ENCODE peak calls at places on chromosomes 6 and 20, in seven cellular contexts. A, G, H, M, K, E and T are unnamed samples.

GRCh38 chr6:41644297-41644879 is 6.1 kb downstream of the MDFI start:
- DNase-seq in E (no peak), M (no peak), K (no peak), G (peak), A (no peak), H (no peak), T (no peak)

GRCh38 chr6:39370021-39370420 is 47.5 kb upstream of the KCNK16 start:
- DNase-seq in M (peak), E (no peak), A (no peak), K (no peak), G (no peak), H (no peak), T (no peak)

GRCh38 chr6:109511832-109512231 is 28.8 kb upstream of the ZBTB24 start:
- DNase-seq in H (no peak), M (peak), K (no peak), G (no peak), E (no peak), A (no peak), T (no peak)

GRCh38 chr6:16681260-16681873 is 79.9 kb downstream of the ATXN1 start:
- DNase-seq in A (peak), E (no peak), K (peak), M (peak), G (peak), H (no peak), T (no peak)

GRCh38 chr20:43066061-43066575 is 123.6 kb downstream of the PTPRT start:
- DNase-seq in E (no peak), M (no peak), H (no peak), G (no peak), A (no peak), K (no peak), T (no peak)

GRCh38 chr20:8330785-8331699 is 199.0 kb downstream of the PLCB1 start:
- DNase-seq in K (no peak), E (no peak), M (no peak), H (no peak), G (no peak), A (no peak), T (no peak)

GRCh38 chr6:127869772-127870404 is 31.0 kb downstream of the THEMIS start:
- DNase-seq in M (no peak), H (no peak), G (no peak), E (no peak), A (no peak), K (no peak), T (no peak)

GRCh38 chr6:28618889-28619555 is 93.3 kb downstream of the GPX5 start:
- DNase-seq in M (no peak), G (no peak), E (no peak), A (no peak), K (no peak), H (no peak), T (no peak)

GRCh38 chr6:254011-254410 is 38.3 kb upstream of the DUSP22 start:
- DNase-seq in E (no peak), M (no peak), K (peak), H (no peak), A (no peak), G (peak), T (no peak)

GRCh38 chr6:136549359-136550044 is 720 bp downstream of the MAP7 start:
- DNase-seq in E (no peak), M (no peak), K (no peak), G (peak), H (no peak), A (no peak), T (no peak)

GRCh38 chr6:105489213-105489525 is 86.3 kb upstream of the PREP start:
- DNase-seq in K (no peak), G (no peak), M (peak), A (no peak), H (no peak), E (no peak), T (no peak)

GRCh38 chr20:58693226-58694006 is 816 bp downstream of the NPEPL1 start:
- DNase-seq in E (peak), K (no peak), G (no peak), A (peak), H (no peak), M (no peak), T (no peak)

GRCh38 chr20:62186887-62187866 is 4.3 kb downstream of the MTG2 start:
- DNase-seq in H (no peak), E (no peak), M (peak), G (peak), K (no peak), A (no peak), T (no peak)

GRCh38 chr20:40757087-40757486 is 68.1 kb upstream of the MAFB start:
- DNase-seq in E (no peak), A (no peak), M (peak), H (peak), G (peak), K (no peak), T (no peak)

GRCh38 chr6:927157-927556 is 234.2 kb upstream of the EXOC2 start:
- DNase-seq in E (no peak), M (no peak), H (no peak), K (no peak), G (no peak), A (no peak), T (no peak)

GRCh38 chr6:19860235-19860877 is 23.2 kb downstream of the ID4 start:
- DNase-seq in M (no peak), E (no peak), A (no peak), K (no peak), H (no peak), G (peak), T (no peak)

GRCh38 chr6:26352315-26352714 is 12.7 kb upstream of the BTN3A2 start:
- DNase-seq in M (no peak), E (no peak), H (no peak), G (no peak), A (no peak), K (no peak), T (no peak)

GRCh38 chr20:48294942-48295341 is 509.7 kb upstream of the SULF2 start:
- DNase-seq in H (no peak), G (no peak), K (no peak), E (no peak), A (no peak), M (no peak), T (no peak)

GRCh38 chr20:63214514-63214913 is 1.4 kb downstream of the YTHDF1 start:
- DNase-seq in M (no peak), A (no peak), E (no peak), G (no peak), K (no peak), H (no peak), T (no peak)

GRCh38 chr20:63215101-63216040 is 560 bp downstream of the YTHDF1 start:
- DNase-seq in H (peak), M (peak), E (no peak), G (peak), A (no peak), K (no peak), T (peak)

GRCh38 chr20:63216849-63217471 is 1.0 kb upstream of the YTHDF1 start:
- DNase-seq in M (no peak), G (no peak), E (no peak), K (no peak), H (no peak), A (no peak), T (no peak)

GRCh38 chr20:63217706-63218105 is 1.8 kb upstream of the YTHDF1 start:
- DNase-seq in G (peak), M (no peak), K (no peak), E (no peak), A (no peak), H (no peak), T (no peak)

DNA sequence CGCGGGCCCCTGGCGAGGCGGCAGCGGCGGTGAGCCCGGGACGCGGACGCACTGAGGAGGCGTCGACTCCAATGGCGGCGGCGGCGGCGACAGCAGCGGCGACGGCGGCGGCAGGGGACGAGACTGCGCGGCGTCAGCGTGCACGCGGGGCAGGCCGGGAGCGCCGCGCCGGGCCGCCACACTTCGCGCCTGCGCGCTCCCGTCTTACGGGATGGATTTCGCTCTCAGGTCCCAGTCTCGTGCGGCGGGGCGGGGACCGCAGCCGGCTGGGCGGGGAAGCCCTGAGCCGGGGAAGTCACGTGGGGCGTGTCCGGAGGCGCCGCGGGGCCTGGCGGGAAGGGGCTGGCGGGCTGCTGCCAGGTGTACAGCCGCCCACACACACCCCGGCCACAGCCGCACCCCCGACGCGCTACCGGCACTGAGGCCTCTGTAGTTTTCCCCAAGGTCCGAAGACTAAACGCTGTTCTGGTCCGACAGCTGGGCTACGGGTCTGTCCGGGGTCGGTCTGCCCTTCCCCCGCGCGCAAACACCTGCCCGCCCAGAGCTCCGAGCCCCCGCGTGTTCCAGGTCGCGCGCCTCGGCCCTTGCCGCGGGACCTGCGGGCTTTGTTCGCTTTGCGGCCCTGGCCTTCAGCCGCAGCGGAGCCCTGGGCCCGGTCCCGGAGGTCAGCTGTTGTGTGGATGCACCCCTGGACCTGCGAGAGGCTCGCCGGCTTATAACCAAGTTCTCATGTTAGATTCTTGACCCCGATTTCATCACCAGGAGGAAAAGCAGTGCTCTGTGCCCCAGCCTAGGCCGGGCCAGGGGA is at the start of gene YTHDF1:
- DNase-seq in M (peak), E (peak), K (peak), H (peak), A (peak), G (peak), T (peak)
- TF ChIP-seq CTCF in M (no peak), E (no peak), K (no peak), H (no peak), A (no peak), G (no peak), T (no peak)

GRCh38 chr20:6828794-6829423 is 61.4 kb downstream of the BMP2 start:
- DNase-seq in E (peak), M (peak), G (peak), H (peak), K (peak), A (peak), T (peak)
- TF ChIP-seq CTCF in E (peak), M (peak), G (peak), H (peak), K (peak), A (peak), T (peak)

DNA sequence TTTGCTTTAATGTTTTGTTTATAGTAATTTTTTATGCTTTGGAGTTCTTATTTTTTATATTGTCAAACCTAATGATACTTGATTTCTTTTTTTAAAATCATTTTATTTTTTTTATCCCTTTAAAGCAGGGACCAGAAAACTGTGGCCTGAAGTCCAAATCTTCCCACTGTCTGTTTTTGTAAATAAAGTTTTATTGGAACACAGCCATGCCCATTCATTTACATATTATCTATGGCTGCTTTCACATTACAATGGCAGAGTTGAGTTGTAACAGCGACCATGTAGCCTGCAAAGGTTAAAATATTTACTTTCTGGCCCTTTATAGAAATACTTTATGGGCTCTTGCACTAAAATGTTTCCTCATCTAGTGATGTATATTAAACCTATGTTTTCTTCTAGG is 42.3 kb downstream of the PPP1R16B start:
- DNase-seq in H (no peak), A (no peak), M (no peak), E (no peak), G (no peak), K (no peak), T (no peak)
- TF ChIP-seq CTCF in H (no peak), A (no peak), M (no peak), E (no peak), G (no peak), K (no peak), T (no peak)

GRCh38 chr6:57267586-57268293 is 45.6 kb upstream of the RAB23 start:
- DNase-seq in K (no peak), A (no peak), G (peak), E (no peak), M (peak), H (peak), T (no peak)
- TF ChIP-seq CTCF in K (peak), A (peak), G (peak), E (no peak), M (peak), H (no peak), T (peak)

GRCh38 chr20:18717062-18717461 is 96.5 kb upstream of the SCP2D1 start:
- DNase-seq in E (no peak), H (no peak), A (no peak), M (no peak), K (no peak), G (no peak), T (no peak)

GRCh38 chr20:18712116-18712515 is 101.5 kb upstream of the SCP2D1 start:
- DNase-seq in K (no peak), G (no peak), H (no peak), A (no peak), E (no peak), M (peak), T (no peak)

GRCh38 chr20:18718129-18718528 is 95.5 kb upstream of the SCP2D1 start:
- DNase-seq in G (no peak), K (no peak), M (no peak), A (no peak), H (no peak), E (no peak), T (no peak)

GRCh38 chr20:18715564-18715963 is 98.0 kb upstream of the SCP2D1 start:
- DNase-seq in E (no peak), H (no peak), G (no peak), K (no peak), A (no peak), M (no peak), T (no peak)

GRCh38 chr20:18712877-18713276 is 100.7 kb upstream of the SCP2D1 start:
- DNase-seq in M (no peak), K (no peak), A (no peak), H (no peak), G (no peak), E (no peak), T (no peak)
- TF ChIP-seq CTCF in M (no peak), K (no peak), A (no peak), H (no peak), G (peak), E (no peak), T (no peak)

GRCh38 chr6:53648571-53648970 is 17.0 kb downstream of the KLHL31 start:
- DNase-seq in H (no peak), K (no peak), G (no peak), A (no peak), E (no peak), M (no peak), T (no peak)

GRCh38 chr6:53651149-53651763 is 14.3 kb downstream of the KLHL31 start:
- DNase-seq in A (no peak), H (peak), K (peak), M (peak), E (no peak), G (peak), T (peak)

GRCh38 chr6:53647437-53648094 is 18.0 kb downstream of the KLHL31 start:
- DNase-seq in H (peak), K (no peak), A (no peak), M (peak), E (no peak), G (peak), T (peak)

GRCh38 chr6:53654745-53655240 is 10.8 kb downstream of the KLHL31 start:
- DNase-seq in M (no peak), G (no peak), A (no peak), H (no peak), K (no peak), E (no peak), T (no peak)

DNA sequence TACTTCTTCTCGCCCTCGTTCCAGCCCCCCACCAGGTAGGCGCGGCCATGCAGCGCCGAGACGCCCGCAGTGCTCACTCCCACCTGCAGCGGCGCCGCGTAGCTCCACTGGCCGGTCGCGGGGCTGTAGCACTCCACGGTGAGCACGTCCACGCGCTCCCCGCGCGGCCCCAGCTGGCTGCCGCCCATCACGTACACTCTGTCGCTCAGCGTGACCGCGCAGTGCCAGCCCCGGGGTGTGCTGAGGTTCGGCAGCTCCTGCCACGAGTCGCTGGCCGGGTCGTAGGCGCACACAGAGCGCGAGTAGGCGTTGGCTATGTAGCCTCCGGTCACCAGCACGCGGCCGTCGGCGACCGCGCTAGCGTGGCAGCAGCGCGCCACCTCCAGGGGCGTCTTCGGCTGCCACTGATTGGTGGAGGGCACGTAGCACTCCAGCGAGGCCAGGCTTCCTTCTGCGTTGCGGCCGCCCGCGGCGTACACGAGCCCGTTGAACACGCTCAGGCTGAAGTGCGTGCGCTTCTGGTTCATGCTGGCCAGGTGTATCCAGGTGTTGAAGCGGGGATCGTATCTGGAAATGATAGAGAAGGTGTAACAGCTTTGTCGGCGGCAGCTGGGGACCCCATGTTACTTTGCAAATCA is 13.7 kb downstream of the KLHL31 start:
- DNase-seq in G (peak), E (no peak), A (peak), H (peak), M (peak), K (peak), T (peak)
- TF ChIP-seq CTCF in G (peak), E (no peak), A (peak), H (no peak), M (peak), K (peak), T (peak)

GRCh38 chr20:21027569-21027968 is 78.6 kb downstream of the LINC00237 start:
- DNase-seq in E (no peak), G (peak), M (peak), H (no peak), K (no peak), A (no peak), T (no peak)
- TF ChIP-seq CTCF in E (no peak), G (no peak), M (no peak), H (no peak), K (no peak), A (no peak), T (no peak)

GRCh38 chr6:84514089-84514971 is 250.1 kb downstream of the TBX18 start:
- DNase-seq in E (no peak), G (no peak), H (no peak), K (no peak), A (no peak), M (no peak), T (no peak)
- TF ChIP-seq CTCF in E (no peak), G (no peak), H (no peak), K (no peak), A (no peak), M (no peak), T (no peak)

GRCh38 chr6:89352329-89353117 is at the start of gene UBE2J1:
- DNase-seq in K (peak), E (peak), A (peak), M (peak), H (peak), G (peak), T (peak)
- TF ChIP-seq CTCF in K (no peak), E (no peak), A (no peak), M (no peak), H (no peak), G (no peak), T (no peak)

GRCh38 chr20:32191873-32192272 is 15.7 kb downstream of the PLAGL2 start:
- DNase-seq in K (no peak), A (no peak), E (no peak), M (peak), H (no peak), G (no peak), T (no peak)

GRCh38 chr20:32191422-32191821 is 16.1 kb downstream of the PLAGL2 start:
- DNase-seq in M (no peak), G (no peak), E (no peak), A (no peak), H (no peak), K (no peak), T (no peak)

GRCh38 chr20:32189123-32189410 is 18.5 kb downstream of the PLAGL2 start:
- DNase-seq in M (no peak), H (no peak), K (no peak), E (no peak), G (no peak), A (no peak), T (no peak)

GRCh38 chr20:32189691-32190607 is 17.6 kb downstream of the PLAGL2 start:
- DNase-seq in K (peak), E (peak), G (peak), M (peak), H (peak), A (peak), T (peak)

DNA sequence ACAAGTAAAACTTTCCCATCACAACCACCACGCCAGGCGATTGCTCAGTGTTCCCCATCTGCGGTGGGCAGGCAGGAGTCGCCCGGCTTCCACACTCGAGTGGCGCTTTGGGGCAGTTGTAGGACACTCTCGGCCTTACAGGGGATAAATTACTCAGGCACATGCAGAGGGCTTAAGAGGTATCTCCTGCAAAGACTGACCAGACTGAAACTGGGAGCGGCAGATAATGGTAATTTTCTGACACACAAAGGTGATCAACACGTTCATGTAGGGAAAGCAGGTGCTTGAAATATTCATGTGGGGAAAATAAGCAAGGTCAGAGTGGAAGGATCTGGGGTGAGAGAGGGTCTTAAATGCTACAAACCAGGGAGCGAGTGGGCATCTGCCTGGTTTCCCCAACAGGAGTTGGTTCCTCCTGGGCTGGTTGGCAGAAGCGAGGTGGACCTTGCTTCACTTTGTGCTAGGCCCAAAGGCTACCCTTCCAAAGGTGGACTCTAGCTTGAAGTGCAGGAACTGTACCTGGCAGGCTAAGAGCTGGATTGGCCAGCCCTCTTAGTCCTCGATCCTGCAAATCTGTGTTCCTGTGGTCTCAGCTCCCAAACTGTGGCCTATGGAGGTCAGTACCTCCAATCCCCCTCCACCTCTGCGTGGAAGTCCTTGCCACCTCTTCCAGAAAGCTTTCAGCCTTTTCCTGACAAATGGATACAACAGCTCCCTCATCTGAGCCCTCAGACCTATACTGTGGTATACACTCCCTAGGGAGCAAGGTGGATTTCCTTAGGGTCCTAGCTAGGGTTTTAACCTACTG is 16.7 kb downstream of the PLAGL2 start:
- DNase-seq in M (no peak), K (no peak), E (no peak), G (no peak), A (no peak), H (no peak), T (peak)
- TF ChIP-seq CTCF in M (no peak), K (no peak), E (no peak), G (no peak), A (no peak), H (no peak), T (no peak)